ENCODE peak calls at places on chromosome 20, in nine cellular contexts. One of them, this sample, is unnamed.

GRCh38 chr20:23205656-23206055 is 119.5 kb upstream of the CD93 start:
- DNase-seq in NCI-H345: peak
- DNase-seq in GM03348: peak
- DNase-seq in fibroblast of mammary gland: peak
- DNase-seq in GM20000: no peak
- DNase-seq in fibroblast of the conjunctiva: no peak
- DNase-seq in NCI-H1092: peak
- DNase-seq in nephron progenitor cell: peak
- DNase-seq in RWPE1: no peak
- DNase-seq in this sample: peak

GRCh38 chr20:46102940-46103339 is 13.2 kb upstream of the NCOA5 start:
- DNase-seq in fibroblast of mammary gland: no peak
- DNase-seq in GM20000: no peak
- DNase-seq in NCI-H1092: no peak
- DNase-seq in GM03348: no peak
- DNase-seq in NCI-H345: no peak
- DNase-seq in fibroblast of the conjunctiva: no peak
- DNase-seq in nephron progenitor cell: no peak
- DNase-seq in RWPE1: no peak
- DNase-seq in this sample: no peak

GRCh38 chr20:13771853-13772453 is 12.8 kb downstream of the ESF1 start:
- DNase-seq in NCI-H1092: no peak
- DNase-seq in nephron progenitor cell: no peak
- DNase-seq in fibroblast of the conjunctiva: no peak
- DNase-seq in NCI-H345: peak
- DNase-seq in GM20000: peak
- DNase-seq in GM03348: peak
- DNase-seq in RWPE1: peak
- DNase-seq in fibroblast of mammary gland: peak
- DNase-seq in this sample: no peak

GRCh38 chr20:53774487-53775203 is 181.0 kb upstream of the ZNF217 start:
- DNase-seq in NCI-H345: no peak
- DNase-seq in NCI-H1092: no peak
- DNase-seq in fibroblast of mammary gland: peak
- DNase-seq in RWPE1: peak
- DNase-seq in GM20000: no peak
- DNase-seq in GM03348: peak
- DNase-seq in nephron progenitor cell: no peak
- DNase-seq in fibroblast of the conjunctiva: no peak
- DNase-seq in this sample: peak

GRCh38 chr20:33262658-33263065 is 20.4 kb upstream of the BPIFB1 start:
- DNase-seq in nephron progenitor cell: peak
- DNase-seq in NCI-H1092: peak
- DNase-seq in NCI-H345: peak
- DNase-seq in GM03348: peak
- DNase-seq in fibroblast of the conjunctiva: peak
- DNase-seq in RWPE1: peak
- DNase-seq in fibroblast of mammary gland: peak
- DNase-seq in GM20000: no peak
- DNase-seq in this sample: peak

GRCh38 chr20:53786071-53786444 is 192.4 kb upstream of the ZNF217 start:
- DNase-seq in GM20000: no peak
- DNase-seq in NCI-H345: no peak
- DNase-seq in nephron progenitor cell: no peak
- DNase-seq in GM03348: no peak
- DNase-seq in fibroblast of mammary gland: no peak
- DNase-seq in NCI-H1092: no peak
- DNase-seq in fibroblast of the conjunctiva: no peak
- DNase-seq in RWPE1: peak
- DNase-seq in this sample: no peak

GRCh38 chr20:17437251-17437650 is 93.9 kb downstream of the BFSP1 start:
- DNase-seq in GM03348: no peak
- DNase-seq in RWPE1: no peak
- DNase-seq in fibroblast of mammary gland: no peak
- DNase-seq in NCI-H345: no peak
- DNase-seq in NCI-H1092: no peak
- DNase-seq in fibroblast of the conjunctiva: no peak
- DNase-seq in nephron progenitor cell: no peak
- DNase-seq in GM20000: no peak
- DNase-seq in this sample: no peak

GRCh38 chr20:43751167-43752050 is 24.6 kb upstream of the GTSF1L start:
- DNase-seq in fibroblast of the conjunctiva: peak
- DNase-seq in GM03348: peak
- DNase-seq in NCI-H345: no peak
- DNase-seq in nephron progenitor cell: no peak
- DNase-seq in RWPE1: peak
- DNase-seq in fibroblast of mammary gland: peak
- DNase-seq in NCI-H1092: no peak
- DNase-seq in GM20000: peak
- DNase-seq in this sample: peak

GRCh38 chr20:60206259-60206658 is 248.0 kb downstream of the CDH26 start:
- DNase-seq in RWPE1: peak
- DNase-seq in GM03348: peak
- DNase-seq in fibroblast of the conjunctiva: peak
- DNase-seq in NCI-H1092: peak
- DNase-seq in nephron progenitor cell: peak
- DNase-seq in fibroblast of mammary gland: peak
- DNase-seq in GM20000: peak
- DNase-seq in NCI-H345: no peak
- DNase-seq in this sample: no peak

GRCh38 chr20:37727247-37727956 is 33.6 kb downstream of the CTNNBL1 start:
- DNase-seq in GM20000: no peak
- DNase-seq in fibroblast of mammary gland: peak
- DNase-seq in nephron progenitor cell: no peak
- DNase-seq in GM03348: peak
- DNase-seq in RWPE1: no peak
- DNase-seq in NCI-H345: no peak
- DNase-seq in fibroblast of the conjunctiva: no peak
- DNase-seq in NCI-H1092: no peak
- DNase-seq in this sample: peak

GRCh38 chr20:41701596-41702350 is 83.6 kb upstream of the CHD6 start:
- DNase-seq in nephron progenitor cell: no peak
- DNase-seq in NCI-H1092: no peak
- DNase-seq in GM03348: peak
- DNase-seq in fibroblast of mammary gland: no peak
- DNase-seq in fibroblast of the conjunctiva: no peak
- DNase-seq in GM20000: no peak
- DNase-seq in NCI-H345: no peak
- DNase-seq in RWPE1: no peak
- DNase-seq in this sample: no peak

GRCh38 chr20:10665027-10665561 is 8.7 kb downstream of the JAG1 start:
- DNase-seq in NCI-H345: no peak
- DNase-seq in fibroblast of the conjunctiva: no peak
- DNase-seq in NCI-H1092: no peak
- DNase-seq in GM03348: no peak
- DNase-seq in nephron progenitor cell: no peak
- DNase-seq in RWPE1: peak
- DNase-seq in GM20000: no peak
- DNase-seq in fibroblast of mammary gland: no peak
- DNase-seq in this sample: no peak

GRCh38 chr20:3744806-3745685 is 12.6 kb downstream of the HSPA12B start:
- DNase-seq in NCI-H1092: no peak
- DNase-seq in GM20000: peak
- DNase-seq in fibroblast of mammary gland: peak
- DNase-seq in fibroblast of the conjunctiva: no peak
- DNase-seq in RWPE1: peak
- DNase-seq in NCI-H345: peak
- DNase-seq in GM03348: no peak
- DNase-seq in nephron progenitor cell: peak
- DNase-seq in this sample: no peak

GRCh38 chr20:53243152-53243551 is 271.0 kb downstream of the TSHZ2 start:
- DNase-seq in NCI-H345: no peak
- DNase-seq in GM20000: no peak
- DNase-seq in NCI-H1092: no peak
- DNase-seq in nephron progenitor cell: no peak
- DNase-seq in fibroblast of mammary gland: no peak
- DNase-seq in GM03348: no peak
- DNase-seq in RWPE1: peak
- DNase-seq in fibroblast of the conjunctiva: no peak
- DNase-seq in this sample: no peak

GRCh38 chr20:35133735-35134134 is 13.4 kb downstream of the EDEM2 start:
- DNase-seq in fibroblast of the conjunctiva: no peak
- DNase-seq in NCI-H1092: no peak
- DNase-seq in NCI-H345: no peak
- DNase-seq in GM03348: no peak
- DNase-seq in nephron progenitor cell: no peak
- DNase-seq in RWPE1: no peak
- DNase-seq in fibroblast of mammary gland: peak
- DNase-seq in GM20000: no peak
- DNase-seq in this sample: no peak

GRCh38 chr20:61937963-61938838 is 127.5 kb downstream of the TAF4 start:
- DNase-seq in nephron progenitor cell: no peak
- DNase-seq in fibroblast of the conjunctiva: no peak
- DNase-seq in RWPE1: no peak
- DNase-seq in GM03348: no peak
- DNase-seq in fibroblast of mammary gland: no peak
- DNase-seq in NCI-H345: no peak
- DNase-seq in GM20000: no peak
- DNase-seq in NCI-H1092: no peak
- DNase-seq in this sample: no peak

GRCh38 chr20:45341579-45341938 is 6.7 kb downstream of the SDC4 start:
- DNase-seq in NCI-H345: no peak
- DNase-seq in fibroblast of mammary gland: no peak
- DNase-seq in fibroblast of the conjunctiva: no peak
- DNase-seq in GM03348: no peak
- DNase-seq in NCI-H1092: no peak
- DNase-seq in nephron progenitor cell: peak
- DNase-seq in GM20000: no peak
- DNase-seq in RWPE1: no peak
- DNase-seq in this sample: no peak

GRCh38 chr20:33178726-33179125 is 10.8 kb downstream of the BPIFA2 start:
- DNase-seq in NCI-H1092: no peak
- DNase-seq in GM20000: no peak
- DNase-seq in fibroblast of the conjunctiva: no peak
- DNase-seq in NCI-H345: no peak
- DNase-seq in fibroblast of mammary gland: no peak
- DNase-seq in GM03348: no peak
- DNase-seq in RWPE1: no peak
- DNase-seq in nephron progenitor cell: peak
- DNase-seq in this sample: no peak

GRCh38 chr20:5211803-5212714 is 85.3 kb downstream of the CDS2 start:
- DNase-seq in fibroblast of the conjunctiva: no peak
- DNase-seq in fibroblast of mammary gland: no peak
- DNase-seq in NCI-H345: no peak
- DNase-seq in GM03348: no peak
- DNase-seq in NCI-H1092: no peak
- DNase-seq in RWPE1: no peak
- DNase-seq in nephron progenitor cell: no peak
- DNase-seq in GM20000: no peak
- DNase-seq in this sample: no peak

GRCh38 chr20:15643713-15644112 is 929.5 kb downstream of the KIF16B start:
- DNase-seq in nephron progenitor cell: no peak
- DNase-seq in RWPE1: peak
- DNase-seq in NCI-H1092: no peak
- DNase-seq in NCI-H345: no peak
- DNase-seq in GM03348: peak
- DNase-seq in GM20000: no peak
- DNase-seq in fibroblast of the conjunctiva: no peak
- DNase-seq in fibroblast of mammary gland: peak
- DNase-seq in this sample: no peak